ENCODE peak calls at places on chromosomes 13 and 19, in ten cellular contexts. E is NCI-H1092; Z is fibroblast of pulmonary artery; V is A549; F is nephron progenitor cell; O is activated naive CD4-positive, alpha-beta T cell treated with anti-CD3 and anti-CD28 coated beads, Interleukin-2, amount 10 ng/mL, durations not matched to agents 7 days and 5 days; I is NCI-H2081; Y is K562; C is NB4; H is Jurkat, Clone E6-1. K is an unnamed sample.

GRCh38 chr19:55647732-55648656 is at the start of gene CCDC106:
- DNase-seq in E (peak), Z (peak), V (peak), F (peak), O (peak), I (peak), Y (peak), C (peak), H (peak), K (peak)

GRCh38 chr13:32887617-32888016 is 128.6 kb upstream of the KL start:
- DNase-seq in E (no peak), Z (no peak), V (no peak), F (no peak), O (no peak), I (no peak), Y (no peak), C (no peak), H (no peak), K (no peak)

GRCh38 chr13:73341748-73342147 is 282.9 kb downstream of the KLF5 start:
- DNase-seq in E (no peak), Z (peak), V (no peak), F (peak), O (no peak), I (no peak), Y (no peak), C (no peak), H (no peak), K (no peak)

GRCh38 chr13:98301721-98302120 is 124.7 kb upstream of the RNF113B start:
- DNase-seq in E (no peak), Z (no peak), V (no peak), F (no peak), O (no peak), I (no peak), Y (no peak), C (no peak), H (no peak), K (no peak)

GRCh38 chr19:14459703-14460102 is 15.5 kb downstream of the PTGER1 start:
- DNase-seq in E (no peak), Z (no peak), V (no peak), F (no peak), O (no peak), I (no peak), Y (peak), C (no peak), H (no peak), K (no peak)

GRCh38 chr19:38949580-38950367 is 19.0 kb downstream of the MRPS12 start:
- DNase-seq in E (peak), Z (peak), V (no peak), F (peak), O (peak), I (peak), Y (peak), C (no peak), H (no peak), K (no peak)

GRCh38 chr13:24943136-24943535 is 152.8 kb upstream of the PABPC3 start:
- DNase-seq in E (no peak), Z (no peak), V (no peak), F (no peak), O (no peak), I (no peak), Y (no peak), C (no peak), H (no peak), K (no peak)

GRCh38 chr19:10418281-10419199 is 1.8 kb upstream of the PDE4A start:
- DNase-seq in E (no peak), Z (no peak), V (peak), F (peak), O (peak), I (no peak), Y (peak), C (peak), H (no peak), K (no peak)

GRCh38 chr13:87376081-87376480 is 295.1 kb upstream of the SLITRK5 start:
- DNase-seq in E (no peak), Z (no peak), V (no peak), F (no peak), O (no peak), I (no peak), Y (no peak), C (no peak), H (no peak), K (no peak)

GRCh38 chr19:8641908-8642547 is 11.6 kb downstream of the NFILZ start:
- DNase-seq in E (no peak), Z (peak), V (peak), F (no peak), O (peak), I (no peak), Y (peak), C (peak), H (peak), K (peak)

GRCh38 chr19:15291089-15291488 is 41.2 kb downstream of the BRD4 start:
- DNase-seq in E (no peak), Z (no peak), V (no peak), F (no peak), O (no peak), I (no peak), Y (no peak), C (no peak), H (no peak), K (no peak)

GRCh38 chr13:114077938-114078335 is 54.5 kb downstream of the RASA3 start:
- DNase-seq in E (no peak), Z (peak), V (no peak), F (peak), O (no peak), I (no peak), Y (no peak), C (no peak), H (no peak), K (no peak)

GRCh38 chr19:40089462-40089861 is 1.3 kb downstream of the ZNF780A start:
- DNase-seq in E (no peak), Z (peak), V (no peak), F (no peak), O (no peak), I (no peak), Y (no peak), C (no peak), H (no peak), K (no peak)

GRCh38 chr13:99866781-99867180 is 104.8 kb downstream of the ZIC5 start:
- DNase-seq in E (no peak), Z (no peak), V (no peak), F (no peak), O (no peak), I (peak), Y (no peak), C (no peak), H (no peak), K (no peak)